ENCODE peak calls at places on chromosomes 4 and X, in six cellular contexts. Z is K562, V is transverse colon, N is IMR-90, M is H54, S is ovary. O is an unnamed sample.

GRCh38 chrX:136689441-136689840 is 41.5 kb downstream of the CD40LG start:
- DNase-seq in M (no peak), S (no peak), V (no peak), N (peak), Z (no peak), O (peak)

GRCh38 chrX:72540318-72540717 is 32.3 kb downstream of the HDAC8 start:
- DNase-seq in M (no peak), V (no peak), S (no peak), N (peak), Z (peak), O (peak)

GRCh38 chrX:150365953-150366911 is 3.1 kb downstream of the MAMLD1 start:
- DNase-seq in M (no peak), N (peak), S (peak), V (peak), Z (peak), O (peak)

GRCh38 chr4:10521386-10521785 is 64.2 kb upstream of the ZNF518B start:
- DNase-seq in V (no peak), S (no peak), M (no peak), N (no peak), Z (no peak), O (no peak)

GRCh38 chr4:67891645-67892044 is 7.8 kb upstream of the TMPRSS11D start:
- DNase-seq in V (no peak), Z (no peak), M (no peak), S (no peak), N (no peak), O (no peak)

GRCh38 chrX:133677123-133678063 is 262.1 kb upstream of the GPC4 start:
- DNase-seq in Z (no peak), M (no peak), N (no peak), V (no peak), S (no peak), O (no peak)

GRCh38 chr4:77360451-77360850 is 203.4 kb downstream of the CCNG2 start:
- DNase-seq in V (no peak), Z (no peak), M (no peak), S (no peak), N (no peak), O (no peak)

GRCh38 chr4:8380511-8381415 is 59.8 kb downstream of the ACOX3 start:
- DNase-seq in M (no peak), S (peak), V (no peak), Z (no peak), N (no peak), O (no peak)

GRCh38 chr4:77454858-77455257 is 150.8 kb upstream of the CXCL13 start:
- DNase-seq in N (no peak), V (no peak), Z (no peak), M (no peak), S (no peak), O (peak)

GRCh38 chrX:68847172-68847571 is 18.4 kb downstream of the EFNB1 start:
- DNase-seq in Z (no peak), S (no peak), V (no peak), M (no peak), N (no peak), O (no peak)

GRCh38 chr4:173381610-173382009 is 10.9 kb downstream of the SAP30 start:
- DNase-seq in N (no peak), M (no peak), Z (no peak), V (no peak), S (no peak), O (no peak)

GRCh38 chr4:2395584-2395983 is 22.9 kb downstream of the ZFYVE28 start:
- DNase-seq in S (no peak), V (no peak), M (no peak), N (no peak), Z (peak), O (peak)

DNA sequence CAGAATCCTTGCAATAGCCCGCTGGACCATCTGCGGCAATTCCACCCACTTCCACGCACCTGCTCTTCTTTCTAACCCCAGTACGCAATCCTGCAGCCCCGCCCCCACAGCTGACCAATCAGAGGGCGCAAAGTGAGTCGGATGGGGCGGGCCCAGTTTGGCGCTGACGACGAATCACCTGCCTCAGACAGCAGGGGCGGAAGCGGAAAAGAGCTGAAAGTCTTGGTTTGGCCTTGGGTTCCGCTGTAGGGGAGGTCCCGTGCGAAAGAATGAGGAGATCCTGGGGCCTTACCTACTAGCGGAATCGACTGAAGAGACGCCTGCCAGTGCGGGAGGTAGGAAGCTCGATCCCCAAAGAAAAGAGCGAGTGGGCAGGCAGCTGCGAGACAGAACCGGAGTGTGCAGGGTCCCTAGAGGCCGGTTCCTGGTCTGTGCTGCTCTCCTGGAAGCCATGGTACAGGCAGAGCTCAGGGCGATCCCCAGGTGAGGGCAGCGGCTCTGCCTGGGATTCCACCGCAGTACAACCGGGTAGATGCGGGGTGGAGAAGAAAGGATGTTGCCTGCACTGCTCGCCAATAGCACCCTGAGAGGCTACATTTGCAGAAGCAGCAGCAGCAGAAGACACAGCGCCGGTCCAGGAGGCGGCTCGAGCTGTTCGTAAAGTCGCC is at the start of gene TMEM184C:
- DNase-seq in S (peak), N (peak), V (peak), M (peak), Z (peak), O (peak)
- TF ChIP-seq POLR2A in S (peak), N (peak), V (peak), M (peak), Z (peak), O (peak)

DNA sequence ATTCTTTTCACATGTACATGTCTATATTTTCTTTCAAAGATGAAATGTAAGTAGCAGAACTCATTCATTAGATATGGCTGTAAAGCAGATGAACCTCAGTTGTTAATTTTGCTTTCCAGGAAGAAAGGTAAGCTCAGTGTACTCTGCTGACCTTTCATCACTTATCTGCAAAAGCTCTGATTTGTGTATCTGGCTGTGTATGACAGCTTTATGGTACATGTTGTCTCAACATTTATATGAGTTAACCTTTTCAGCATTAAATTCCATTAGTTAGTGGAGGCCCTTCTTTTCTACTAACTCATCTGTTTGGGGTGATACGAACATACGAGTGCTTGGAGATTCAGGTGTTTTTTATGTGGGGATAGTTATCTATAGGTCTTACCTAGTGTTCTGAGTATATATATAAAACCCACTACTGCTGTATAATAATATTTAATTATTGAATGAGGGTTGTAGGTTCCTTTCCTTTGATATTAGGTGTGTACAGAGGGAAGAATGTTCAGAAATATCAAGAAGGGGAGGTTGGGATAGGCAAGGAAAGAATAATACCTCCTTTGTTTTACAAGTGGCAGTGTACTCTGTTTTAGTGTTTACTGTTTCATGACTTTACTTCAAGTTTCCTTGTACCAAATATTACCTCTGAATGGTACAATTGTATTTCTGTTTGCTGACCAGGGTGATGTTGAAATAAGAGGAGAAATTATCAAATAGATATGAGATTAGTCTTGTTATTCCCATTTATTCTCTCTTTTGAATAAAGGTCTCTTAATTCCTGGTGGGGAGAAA is 395.5 kb downstream of the ARHGAP24 start:
- DNase-seq in S (no peak), V (no peak), M (no peak), Z (no peak), N (no peak), O (no peak)
- TF ChIP-seq POLR2A in S (no peak), V (no peak), M (no peak), Z (no peak), N (no peak), O (no peak)

DNA sequence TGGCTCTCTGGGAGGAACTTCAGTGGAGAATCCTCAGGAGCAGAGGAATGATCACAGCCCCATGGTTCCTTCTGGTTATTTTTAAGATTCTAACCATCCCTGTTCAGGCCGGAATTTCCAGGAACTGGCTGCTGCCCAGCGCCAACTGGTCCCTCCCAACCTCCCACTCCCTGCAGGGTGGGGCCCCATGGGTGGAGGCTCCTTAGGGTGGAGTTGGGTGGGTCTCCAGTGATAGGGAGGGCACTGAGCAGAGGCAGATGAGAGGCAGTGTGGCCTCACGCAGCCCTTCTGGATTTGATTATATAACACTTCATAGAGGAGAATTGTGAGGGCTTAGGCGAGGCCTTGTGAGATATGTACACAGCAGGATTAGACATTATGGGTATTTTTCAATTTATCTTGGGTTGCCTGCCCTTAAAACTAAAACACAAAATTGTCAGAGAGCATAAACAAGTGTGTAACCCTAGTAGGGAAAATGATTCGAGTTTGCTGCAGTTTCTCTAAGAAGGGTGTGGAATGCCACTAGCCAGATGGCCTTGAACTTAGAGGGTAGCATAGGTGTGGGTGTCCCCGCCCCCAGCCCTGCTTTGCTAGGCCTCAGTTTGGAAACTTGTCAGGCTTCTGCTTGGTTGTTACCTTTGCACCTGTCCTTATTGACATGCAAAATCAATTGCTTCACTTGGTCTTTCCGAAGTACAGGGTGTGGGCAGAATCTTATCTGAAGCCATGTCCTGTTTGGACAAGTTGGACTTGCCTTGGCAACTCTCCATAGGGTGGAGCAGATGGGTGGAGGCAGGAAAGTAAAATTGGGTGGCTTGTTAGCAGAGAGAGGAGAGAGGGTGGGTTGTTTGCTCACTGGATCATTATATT is 9.3 kb downstream of the KLF3 start:
- DNase-seq in M (no peak), Z (peak), N (no peak), V (peak), S (peak), O (peak)
- TF ChIP-seq POLR2A in M (no peak), Z (no peak), N (no peak), V (peak), S (no peak), O (peak)

GRCh38 chr4:168831919-168832745 is 177.9 kb downstream of the CBR4 start:
- DNase-seq in V (peak), M (peak), N (peak), Z (peak), S (peak), O (peak)
- TF ChIP-seq POLR2A in V (peak), M (peak), N (peak), Z (no peak), S (peak), O (no peak)

GRCh38 chr4:99946346-99947189 is at the start of gene DNAJB14:
- DNase-seq in Z (peak), S (peak), V (peak), N (peak), M (no peak), O (peak)
- TF ChIP-seq POLR2A in Z (peak), S (peak), V (peak), N (peak), M (peak), O (peak)

GRCh38 chrX:73577368-73577767 is 14.4 kb downstream of the CHIC1 start:
- DNase-seq in Z (no peak), V (no peak), N (peak), S (no peak), M (no peak), O (no peak)
- TF ChIP-seq POLR2A in Z (no peak), V (no peak), N (no peak), S (no peak), M (no peak), O (no peak)

GRCh38 chr4:4541661-4542570 is at the start of gene STX18:
- DNase-seq in Z (peak), S (peak), M (peak), V (peak), N (peak), O (peak)
- TF ChIP-seq POLR2A in Z (peak), S (peak), M (peak), V (peak), N (peak), O (peak)